ENCODE peak calls at places on chromosomes 16 and 17, in seven cellular contexts. I, Z, B, W, G, Q and D are unnamed samples.

GRCh38 chr16:81384006-81384405 is 60.6 kb upstream of the CMIP start:
- DNase-seq in I (no peak), Z (no peak), B (peak), W (peak), G (peak), Q (no peak), D (no peak)

GRCh38 chr16:53507464-53508180 is 4.6 kb upstream of the AKTIP start:
- DNase-seq in I (no peak), Z (no peak), B (no peak), W (no peak), G (no peak), Q (no peak), D (no peak)

GRCh38 chr17:31559647-31560501 is 168.4 kb downstream of the RAB11FIP4 start:
- DNase-seq in I (no peak), Z (no peak), B (no peak), W (peak), G (no peak), Q (no peak), D (no peak)

GRCh38 chr16:15054357-15055140 is 1.3 kb downstream of the NTAN1 start:
- DNase-seq in I (no peak), Z (no peak), B (no peak), W (no peak), G (no peak), Q (no peak), D (no peak)

GRCh38 chr17:41937970-41938851 is 7.8 kb downstream of the ODAD4 start:
- DNase-seq in I (no peak), Z (no peak), B (no peak), W (no peak), G (no peak), Q (peak), D (no peak)

GRCh38 chr16:66525396-66526180 is 24.3 kb downstream of the TK2 start:
- DNase-seq in I (no peak), Z (no peak), B (peak), W (no peak), G (no peak), Q (no peak), D (no peak)

GRCh38 chr16:51994597-51994996 is 552.3 kb downstream of the TOX3 start:
- DNase-seq in I (peak), Z (no peak), B (no peak), W (no peak), G (no peak), Q (peak), D (no peak)

GRCh38 chr17:61412860-61413653 is 13.4 kb downstream of the TBX2 start:
- DNase-seq in I (no peak), Z (no peak), B (no peak), W (peak), G (no peak), Q (peak), D (no peak)

GRCh38 chr16:2385441-2385840 is 43.8 kb upstream of the CCNF start:
- DNase-seq in I (peak), Z (no peak), B (no peak), W (no peak), G (peak), Q (no peak), D (no peak)

GRCh38 chr16:2034695-2035430 is 8.2 kb downstream of the NHERF2 start:
- DNase-seq in I (no peak), Z (no peak), B (no peak), W (no peak), G (no peak), Q (no peak), D (no peak)

GRCh38 chr16:8645141-8645521 is 23.6 kb downstream of the METTL22 start:
- DNase-seq in I (no peak), Z (no peak), B (no peak), W (no peak), G (no peak), Q (no peak), D (no peak)

GRCh38 chr16:28543072-28543471 is 4.3 kb upstream of the NUPR1 start:
- DNase-seq in I (no peak), Z (no peak), B (no peak), W (no peak), G (no peak), Q (no peak), D (no peak)

GRCh38 chr17:73307130-73307529 is 4.7 kb downstream of the CDC42EP4 start:
- DNase-seq in I (no peak), Z (no peak), B (no peak), W (no peak), G (no peak), Q (no peak), D (no peak)

GRCh38 chr17:29115906-29116651 is 64.1 kb downstream of the MYO18A start:
- DNase-seq in I (no peak), Z (no peak), B (peak), W (peak), G (peak), Q (no peak), D (no peak)

GRCh38 chr16:14015948-14016347 is 55.2 kb upstream of the MRTFB start:
- DNase-seq in I (peak), Z (peak), B (peak), W (no peak), G (peak), Q (no peak), D (peak)

GRCh38 chr16:51391798-51392511 is 240.9 kb upstream of the SALL1 start:
- DNase-seq in I (no peak), Z (no peak), B (peak), W (peak), G (no peak), Q (no peak), D (no peak)

GRCh38 chr16:86876499-86876898 is 298.1 kb downstream of the FOXL1 start:
- DNase-seq in I (no peak), Z (no peak), B (no peak), W (no peak), G (no peak), Q (no peak), D (no peak)

GRCh38 chr17:10702574-10702973 is 5.2 kb downstream of the ADPRM start:
- DNase-seq in I (no peak), Z (peak), B (peak), W (no peak), G (peak), Q (no peak), D (no peak)

GRCh38 chr16:11669380-11670146 is 1.3 kb downstream of the SNN start:
- DNase-seq in I (no peak), Z (no peak), B (peak), W (no peak), G (peak), Q (peak), D (no peak)

GRCh38 chr16:54286330-54287017 is at the start of gene IRX3:
- DNase-seq in I (peak), Z (peak), B (peak), W (peak), G (peak), Q (peak), D (peak)

GRCh38 chr17:81399481-81400153 is 4.4 kb downstream of the BAHCC1 start:
- DNase-seq in I (no peak), Z (no peak), B (no peak), W (no peak), G (no peak), Q (no peak), D (no peak)

GRCh38 chr17:78105551-78105950 is 23.0 kb downstream of the TMC6 start:
- DNase-seq in I (no peak), Z (no peak), B (no peak), W (no peak), G (no peak), Q (no peak), D (no peak)

GRCh38 chr16:79430129-79430789 is 170.3 kb downstream of the MAF start:
- DNase-seq in I (no peak), Z (no peak), B (no peak), W (no peak), G (no peak), Q (no peak), D (no peak)

GRCh38 chr17:29549169-29549935 is 17.5 kb downstream of the ABHD15 start:
- DNase-seq in I (no peak), Z (no peak), B (peak), W (no peak), G (peak), Q (no peak), D (no peak)

GRCh38 chr17:10156579-10157488 is 41.6 kb downstream of the GAS7 start:
- DNase-seq in I (no peak), Z (no peak), B (no peak), W (no peak), G (no peak), Q (peak), D (no peak)

GRCh38 chr17:82030470-82031302 is 792 bp upstream of the RAC3 start:
- DNase-seq in I (peak), Z (peak), B (peak), W (peak), G (peak), Q (peak), D (no peak)

GRCh38 chr16:30166202-30166902 is 17.1 kb upstream of the CORO1A start:
- DNase-seq in I (no peak), Z (no peak), B (no peak), W (no peak), G (no peak), Q (no peak), D (no peak)

GRCh38 chr17:82489117-82489516 is 30.4 kb upstream of the FOXK2 start:
- DNase-seq in I (no peak), Z (no peak), B (peak), W (no peak), G (peak), Q (peak), D (no peak)

GRCh38 chr17:35243459-35244204 is 760 bp downstream of the SLFN5 start:
- DNase-seq in I (no peak), Z (peak), B (peak), W (peak), G (peak), Q (peak), D (peak)

GRCh38 chr17:35241520-35241919 is 1.4 kb upstream of the SLFN5 start:
- DNase-seq in I (no peak), Z (no peak), B (no peak), W (no peak), G (no peak), Q (no peak), D (no peak)

GRCh38 chr17:35240861-35241260 is 2.0 kb upstream of the SLFN5 start:
- DNase-seq in I (no peak), Z (no peak), B (no peak), W (no peak), G (no peak), Q (no peak), D (no peak)

GRCh38 chr17:35242805-35243458 is at the start of gene SLFN5:
- DNase-seq in I (no peak), Z (peak), B (peak), W (peak), G (peak), Q (peak), D (peak)

GRCh38 chr17:35242158-35242804 is 591 bp upstream of the SLFN5 start:
- DNase-seq in I (no peak), Z (no peak), B (peak), W (peak), G (peak), Q (peak), D (no peak)
- TF ChIP-seq CTCF in I (peak), Z (peak), B (peak), W (peak), G (peak), Q (peak), D (peak)

DNA sequence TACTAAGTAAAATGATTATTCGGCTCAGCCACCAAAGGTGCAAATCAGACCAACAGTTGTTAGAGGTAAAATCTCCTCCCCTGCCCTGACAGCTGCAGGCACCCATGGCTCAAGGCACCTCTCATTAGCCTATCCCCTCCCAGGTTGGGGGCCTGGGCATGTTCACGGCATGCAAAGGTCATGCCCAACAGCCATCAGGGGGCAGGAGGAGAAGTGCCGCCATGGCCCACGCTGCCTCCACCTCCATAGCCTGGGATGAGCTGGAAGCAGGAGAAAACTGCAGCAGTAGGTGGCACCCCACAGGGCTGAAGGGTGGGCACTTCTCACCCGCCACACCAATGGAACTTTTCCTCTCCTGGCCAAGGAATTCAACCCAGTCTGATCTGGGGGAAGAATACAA is 146.4 kb upstream of the COX10 start:
- DNase-seq in I (no peak), Z (no peak), B (no peak), W (no peak), G (no peak), Q (no peak), D (no peak)
- H3K4me3 ChIP-seq in I (no peak), Z (no peak), B (no peak), W (no peak), G (no peak), Q (no peak), D (no peak)

GRCh38 chr16:48430890-48431289 is 45.7 kb upstream of the SIAH1 start:
- DNase-seq in I (no peak), Z (no peak), B (no peak), W (no peak), G (no peak), Q (no peak), D (no peak)

GRCh38 chr16:48432136-48432535 is 46.9 kb upstream of the SIAH1 start:
- DNase-seq in I (no peak), Z (no peak), B (no peak), W (no peak), G (no peak), Q (no peak), D (no peak)

GRCh38 chr16:48421741-48422140 is 36.5 kb upstream of the SIAH1 start:
- DNase-seq in I (no peak), Z (no peak), B (no peak), W (no peak), G (no peak), Q (no peak), D (no peak)

GRCh38 chr16:48426244-48427135 is 41.3 kb upstream of the SIAH1 start:
- DNase-seq in I (no peak), Z (no peak), B (peak), W (no peak), G (peak), Q (no peak), D (no peak)
- TF ChIP-seq CTCF in I (no peak), Z (no peak), B (no peak), W (no peak), G (no peak), Q (no peak), D (no peak)

GRCh38 chr17:1709403-1709891 is 730 bp downstream of the TLCD2 start:
- DNase-seq in I (no peak), Z (no peak), B (no peak), W (peak), G (no peak), Q (no peak), D (no peak)

GRCh38 chr17:1712271-1712670 is 2.1 kb upstream of the TLCD2 start:
- DNase-seq in I (no peak), Z (no peak), B (no peak), W (no peak), G (no peak), Q (no peak), D (no peak)

GRCh38 chr17:1711804-1712203 is 1.6 kb upstream of the TLCD2 start:
- DNase-seq in I (no peak), Z (no peak), B (no peak), W (no peak), G (peak), Q (no peak), D (no peak)

GRCh38 chr17:1709971-1710806 is at the start of gene TLCD2:
- DNase-seq in I (no peak), Z (no peak), B (peak), W (peak), G (peak), Q (peak), D (no peak)

DNA sequence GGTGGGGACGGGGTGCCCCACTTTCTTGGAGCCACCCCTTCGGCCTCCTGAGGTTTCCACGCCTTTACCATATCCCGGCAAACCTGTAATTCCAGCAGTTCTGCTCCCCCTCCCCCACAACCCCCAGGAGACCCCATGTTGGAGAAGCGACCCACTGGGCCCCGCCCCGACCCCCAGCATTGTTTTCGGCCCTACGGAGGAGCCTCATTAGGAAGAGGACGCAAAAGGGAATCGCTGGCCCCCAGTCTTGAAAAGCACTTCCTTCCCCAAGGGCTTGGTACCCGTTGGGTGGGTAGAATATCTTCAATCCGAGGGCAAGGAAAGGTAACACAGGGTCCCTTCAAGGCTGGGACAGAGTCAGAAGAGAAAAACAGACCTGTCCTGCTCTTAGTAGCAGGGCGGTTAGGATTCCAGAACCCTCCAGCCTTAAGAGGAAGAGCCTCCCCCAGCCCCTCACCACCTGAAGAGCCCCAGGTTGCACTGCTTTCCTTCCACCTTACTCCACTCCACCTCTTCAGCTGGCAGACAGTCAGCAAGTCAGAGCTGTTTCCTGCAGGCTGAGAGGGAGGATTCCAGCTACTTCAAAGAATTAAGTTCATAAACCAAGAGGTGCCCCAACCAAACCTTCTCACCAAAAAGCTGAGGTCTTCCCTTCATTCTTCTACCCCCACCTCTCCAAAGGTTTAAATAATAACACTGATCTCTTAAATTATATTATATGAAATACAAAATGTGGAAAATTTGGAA is 803 bp upstream of the TLCD2 start:
- DNase-seq in I (no peak), Z (no peak), B (peak), W (peak), G (peak), Q (no peak), D (no peak)
- H3K4me3 ChIP-seq in I (peak), Z (peak), B (peak), W (peak), G (peak), Q (peak), D (peak)

GRCh38 chr17:50379733-50380132 is 6.7 kb downstream of the EME1 start:
- DNase-seq in I (no peak), Z (no peak), B (no peak), W (no peak), G (no peak), Q (no peak), D (no peak)

GRCh38 chr17:50382931-50383330 is 9.9 kb downstream of the EME1 start:
- DNase-seq in I (no peak), Z (no peak), B (no peak), W (no peak), G (no peak), Q (no peak), D (no peak)

GRCh38 chr17:50381260-50381815 is 8.3 kb downstream of the EME1 start:
- DNase-seq in I (no peak), Z (no peak), B (no peak), W (no peak), G (no peak), Q (no peak), D (no peak)

GRCh38 chr17:50381920-50382319 is 8.9 kb downstream of the EME1 start:
- DNase-seq in I (no peak), Z (no peak), B (no peak), W (no peak), G (no peak), Q (no peak), D (no peak)

DNA sequence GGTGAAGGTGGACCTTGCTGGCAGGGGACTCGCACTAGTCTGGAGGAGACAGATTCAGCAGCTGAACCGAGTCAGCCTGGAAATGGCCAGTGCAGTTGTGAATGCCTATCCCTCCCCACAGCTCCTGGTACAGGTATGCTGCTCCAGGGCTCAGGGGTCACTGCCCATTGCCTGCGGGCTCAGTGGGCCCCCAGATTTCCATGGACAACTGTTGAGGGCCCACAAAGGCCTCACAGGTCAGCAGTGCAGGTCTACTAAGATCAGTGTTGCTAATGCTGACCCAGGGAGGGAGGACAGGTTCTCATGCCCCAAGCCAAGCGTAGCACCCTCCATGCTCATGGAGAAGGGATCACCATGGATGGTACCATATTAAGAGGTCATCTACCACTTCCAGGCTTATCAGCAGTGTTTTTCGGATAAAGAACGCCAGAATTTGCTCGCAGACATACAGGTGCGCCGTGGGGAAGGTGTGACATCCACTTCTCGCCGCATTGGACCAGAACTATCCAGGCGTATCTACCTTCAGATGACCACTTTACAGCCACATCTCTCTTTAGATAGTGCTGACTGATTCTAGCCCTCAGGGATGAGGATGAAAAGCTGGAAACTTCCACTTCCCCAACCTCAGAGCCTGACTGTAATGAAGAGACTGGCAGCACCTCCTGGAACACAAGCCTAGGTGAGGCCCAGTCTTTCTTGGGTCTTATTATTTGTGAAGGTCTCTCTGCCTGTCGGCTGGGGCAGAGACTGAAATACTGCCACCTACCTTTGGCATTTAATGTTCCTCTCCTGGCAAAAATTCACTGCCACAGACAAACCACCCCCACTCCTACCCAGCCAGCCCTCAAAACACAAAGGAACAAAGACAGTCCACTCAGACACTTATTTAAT is 7.6 kb downstream of the EME1 start:
- DNase-seq in I (no peak), Z (no peak), B (no peak), W (no peak), G (no peak), Q (no peak), D (no peak)
- TF ChIP-seq CTCF in I (peak), Z (no peak), B (no peak), W (no peak), G (peak), Q (no peak), D (no peak)